ENCODE peak calls at places on chromosomes 11 and 22, in ten cellular contexts. One of them, this sample, is unnamed.

GRCh38 chr11:84261707-84262106 is 975.5 kb upstream of the CCDC90B start:
- DNase-seq in transverse colon: no peak
- DNase-seq in mammary epithelial cell: no peak
- DNase-seq in kidney: no peak
- DNase-seq in stomach: no peak
- DNase-seq in CD8-positive, alpha-beta T cell: no peak
- DNase-seq in GM23338: peak
- DNase-seq in heart right ventricle: no peak
- DNase-seq in AG09309: no peak
- DNase-seq in choroid plexus epithelial cell: peak
- DNase-seq in this sample: no peak

GRCh38 chr11:70032943-70033710 is 45.0 kb upstream of the ANO1 start:
- DNase-seq in transverse colon: no peak
- DNase-seq in CD8-positive, alpha-beta T cell: no peak
- DNase-seq in mammary epithelial cell: no peak
- DNase-seq in GM23338: no peak
- DNase-seq in AG09309: no peak
- DNase-seq in stomach: no peak
- DNase-seq in choroid plexus epithelial cell: no peak
- DNase-seq in heart right ventricle: no peak
- DNase-seq in kidney: no peak
- DNase-seq in this sample: no peak

GRCh38 chr11:45757672-45758071 is 47.3 kb upstream of the SLC35C1 start:
- DNase-seq in mammary epithelial cell: no peak
- DNase-seq in kidney: no peak
- DNase-seq in heart right ventricle: no peak
- DNase-seq in transverse colon: no peak
- DNase-seq in AG09309: no peak
- DNase-seq in choroid plexus epithelial cell: no peak
- DNase-seq in stomach: peak
- DNase-seq in GM23338: no peak
- DNase-seq in CD8-positive, alpha-beta T cell: no peak
- DNase-seq in this sample: no peak

GRCh38 chr11:121539000-121539399 is 86.2 kb upstream of the SORL1-AS1 start:
- DNase-seq in transverse colon: no peak
- DNase-seq in AG09309: no peak
- DNase-seq in CD8-positive, alpha-beta T cell: no peak
- DNase-seq in stomach: no peak
- DNase-seq in heart right ventricle: no peak
- DNase-seq in mammary epithelial cell: no peak
- DNase-seq in GM23338: no peak
- DNase-seq in choroid plexus epithelial cell: no peak
- DNase-seq in kidney: no peak
- DNase-seq in this sample: peak

GRCh38 chr11:46896719-46897406 is 21.5 kb downstream of the LRP4 start:
- DNase-seq in AG09309: no peak
- DNase-seq in transverse colon: no peak
- DNase-seq in stomach: no peak
- DNase-seq in heart right ventricle: no peak
- DNase-seq in GM23338: peak
- DNase-seq in choroid plexus epithelial cell: peak
- DNase-seq in kidney: no peak
- DNase-seq in mammary epithelial cell: peak
- DNase-seq in CD8-positive, alpha-beta T cell: no peak
- DNase-seq in this sample: no peak

GRCh38 chr11:64447717-64448598 is 89.0 kb downstream of the RPS6KA4 start:
- DNase-seq in mammary epithelial cell: no peak
- DNase-seq in stomach: peak
- DNase-seq in heart right ventricle: peak
- DNase-seq in choroid plexus epithelial cell: peak
- DNase-seq in AG09309: no peak
- DNase-seq in GM23338: peak
- DNase-seq in CD8-positive, alpha-beta T cell: no peak
- DNase-seq in transverse colon: peak
- DNase-seq in kidney: peak
- DNase-seq in this sample: peak

GRCh38 chr11:115488945-115489344 is 15.3 kb downstream of the CADM1 start:
- DNase-seq in kidney: no peak
- DNase-seq in GM23338: no peak
- DNase-seq in AG09309: peak
- DNase-seq in CD8-positive, alpha-beta T cell: no peak
- DNase-seq in choroid plexus epithelial cell: peak
- DNase-seq in stomach: no peak
- DNase-seq in heart right ventricle: no peak
- DNase-seq in transverse colon: no peak
- DNase-seq in mammary epithelial cell: peak
- DNase-seq in this sample: no peak

GRCh38 chr22:39873963-39874362 is 19.6 kb downstream of the ENTHD1 start:
- DNase-seq in stomach: no peak
- DNase-seq in transverse colon: no peak
- DNase-seq in kidney: no peak
- DNase-seq in GM23338: no peak
- DNase-seq in AG09309: no peak
- DNase-seq in mammary epithelial cell: peak
- DNase-seq in heart right ventricle: no peak
- DNase-seq in CD8-positive, alpha-beta T cell: no peak
- DNase-seq in choroid plexus epithelial cell: no peak
- DNase-seq in this sample: no peak

GRCh38 chr11:27697679-27698275 is 2.5 kb downstream of the BDNF start:
- DNase-seq in kidney: no peak
- DNase-seq in GM23338: peak
- DNase-seq in CD8-positive, alpha-beta T cell: no peak
- DNase-seq in AG09309: no peak
- DNase-seq in mammary epithelial cell: no peak
- DNase-seq in choroid plexus epithelial cell: peak
- DNase-seq in heart right ventricle: no peak
- DNase-seq in transverse colon: no peak
- DNase-seq in stomach: no peak
- DNase-seq in this sample: no peak

GRCh38 chr11:3213659-3214419 is 4.8 kb downstream of the MRGPRG start:
- DNase-seq in GM23338: peak
- DNase-seq in mammary epithelial cell: no peak
- DNase-seq in AG09309: no peak
- DNase-seq in stomach: no peak
- DNase-seq in heart right ventricle: no peak
- DNase-seq in transverse colon: no peak
- DNase-seq in kidney: peak
- DNase-seq in choroid plexus epithelial cell: no peak
- DNase-seq in CD8-positive, alpha-beta T cell: no peak
- DNase-seq in this sample: no peak

GRCh38 chr11:92322225-92322624 is 97.6 kb downstream of the FAT3 start:
- DNase-seq in kidney: no peak
- DNase-seq in stomach: no peak
- DNase-seq in heart right ventricle: no peak
- DNase-seq in choroid plexus epithelial cell: peak
- DNase-seq in AG09309: no peak
- DNase-seq in GM23338: no peak
- DNase-seq in transverse colon: no peak
- DNase-seq in mammary epithelial cell: peak
- DNase-seq in CD8-positive, alpha-beta T cell: no peak
- DNase-seq in this sample: no peak

GRCh38 chr22:50730941-50731661 is 6.9 kb upstream of the ACR start:
- DNase-seq in GM23338: peak
- DNase-seq in choroid plexus epithelial cell: no peak
- DNase-seq in stomach: no peak
- DNase-seq in CD8-positive, alpha-beta T cell: no peak
- DNase-seq in kidney: peak
- DNase-seq in mammary epithelial cell: no peak
- DNase-seq in AG09309: no peak
- DNase-seq in transverse colon: no peak
- DNase-seq in heart right ventricle: peak
- DNase-seq in this sample: no peak

GRCh38 chr11:47375020-47375419 is 3.3 kb downstream of the SPI1 start:
- DNase-seq in AG09309: no peak
- DNase-seq in kidney: peak
- DNase-seq in heart right ventricle: no peak
- DNase-seq in mammary epithelial cell: no peak
- DNase-seq in GM23338: no peak
- DNase-seq in transverse colon: no peak
- DNase-seq in stomach: no peak
- DNase-seq in CD8-positive, alpha-beta T cell: no peak
- DNase-seq in choroid plexus epithelial cell: no peak
- DNase-seq in this sample: no peak

GRCh38 chr22:43956805-43957463 is 1.7 kb downstream of the SAMM50 start:
- DNase-seq in kidney: no peak
- DNase-seq in CD8-positive, alpha-beta T cell: no peak
- DNase-seq in GM23338: peak
- DNase-seq in AG09309: no peak
- DNase-seq in stomach: no peak
- DNase-seq in transverse colon: no peak
- DNase-seq in heart right ventricle: peak
- DNase-seq in mammary epithelial cell: no peak
- DNase-seq in choroid plexus epithelial cell: no peak
- DNase-seq in this sample: no peak

GRCh38 chr11:106410902-106411301 is 333.4 kb downstream of the AASDHPPT start:
- DNase-seq in GM23338: no peak
- DNase-seq in CD8-positive, alpha-beta T cell: no peak
- DNase-seq in AG09309: no peak
- DNase-seq in mammary epithelial cell: no peak
- DNase-seq in stomach: no peak
- DNase-seq in kidney: no peak
- DNase-seq in transverse colon: no peak
- DNase-seq in choroid plexus epithelial cell: no peak
- DNase-seq in heart right ventricle: no peak
- DNase-seq in this sample: no peak

GRCh38 chr11:106413222-106413621 is 335.8 kb downstream of the AASDHPPT start:
- DNase-seq in CD8-positive, alpha-beta T cell: no peak
- DNase-seq in GM23338: no peak
- DNase-seq in heart right ventricle: no peak
- DNase-seq in transverse colon: no peak
- DNase-seq in AG09309: no peak
- DNase-seq in stomach: no peak
- DNase-seq in choroid plexus epithelial cell: no peak
- DNase-seq in mammary epithelial cell: no peak
- DNase-seq in kidney: no peak
- DNase-seq in this sample: no peak

GRCh38 chr11:106420048-106420665 is 342.7 kb downstream of the AASDHPPT start:
- DNase-seq in transverse colon: no peak
- DNase-seq in choroid plexus epithelial cell: peak
- DNase-seq in AG09309: no peak
- DNase-seq in kidney: no peak
- DNase-seq in mammary epithelial cell: no peak
- DNase-seq in GM23338: no peak
- DNase-seq in heart right ventricle: no peak
- DNase-seq in stomach: no peak
- DNase-seq in CD8-positive, alpha-beta T cell: no peak
- DNase-seq in this sample: no peak

GRCh38 chr11:106418786-106419185 is 341.3 kb downstream of the AASDHPPT start:
- DNase-seq in choroid plexus epithelial cell: no peak
- DNase-seq in heart right ventricle: no peak
- DNase-seq in GM23338: no peak
- DNase-seq in transverse colon: no peak
- DNase-seq in kidney: no peak
- DNase-seq in stomach: no peak
- DNase-seq in CD8-positive, alpha-beta T cell: no peak
- DNase-seq in AG09309: no peak
- DNase-seq in mammary epithelial cell: no peak
- DNase-seq in this sample: no peak

DNA sequence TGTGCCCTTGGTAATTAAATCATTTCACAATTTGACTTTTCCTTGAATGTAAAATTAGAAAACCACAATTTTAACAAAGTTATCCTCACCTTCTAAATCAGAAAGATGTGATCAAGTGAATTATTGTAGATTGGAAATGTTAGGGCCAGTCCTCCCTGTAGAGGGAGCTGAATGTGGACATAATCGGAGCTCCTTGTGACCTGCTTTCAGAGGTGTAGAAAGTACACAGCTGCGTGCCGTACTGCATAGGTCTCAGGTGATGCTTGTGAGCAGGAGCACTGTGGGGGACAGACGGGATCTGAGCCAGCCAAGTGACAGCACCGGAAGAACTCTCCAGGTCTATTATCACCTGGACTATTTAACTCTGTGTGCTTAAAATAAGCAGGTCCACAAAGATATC is 338.0 kb downstream of the AASDHPPT start:
- DNase-seq in kidney: no peak
- DNase-seq in heart right ventricle: no peak
- DNase-seq in AG09309: no peak
- DNase-seq in choroid plexus epithelial cell: no peak
- DNase-seq in GM23338: no peak
- DNase-seq in stomach: no peak
- DNase-seq in mammary epithelial cell: no peak
- DNase-seq in CD8-positive, alpha-beta T cell: no peak
- DNase-seq in transverse colon: no peak
- DNase-seq in this sample: no peak
- TF ChIP-seq CTCF in kidney: no peak
- TF ChIP-seq CTCF in heart right ventricle: no peak
- TF ChIP-seq CTCF in AG09309: no peak
- TF ChIP-seq CTCF in choroid plexus epithelial cell: peak
- TF ChIP-seq CTCF in GM23338: peak
- TF ChIP-seq CTCF in stomach: no peak
- TF ChIP-seq CTCF in mammary epithelial cell: no peak
- TF ChIP-seq CTCF in CD8-positive, alpha-beta T cell: no peak
- TF ChIP-seq CTCF in transverse colon: no peak
- TF ChIP-seq CTCF in this sample: no peak

GRCh38 chr11:1305063-1305495 is 4.4 kb downstream of the TOLLIP start:
- DNase-seq in heart right ventricle: no peak
- DNase-seq in mammary epithelial cell: no peak
- DNase-seq in AG09309: no peak
- DNase-seq in choroid plexus epithelial cell: no peak
- DNase-seq in transverse colon: no peak
- DNase-seq in GM23338: no peak
- DNase-seq in CD8-positive, alpha-beta T cell: no peak
- DNase-seq in kidney: no peak
- DNase-seq in stomach: peak
- DNase-seq in this sample: no peak
- H3K4me3 ChIP-seq in heart right ventricle: no peak
- H3K4me3 ChIP-seq in mammary epithelial cell: no peak
- H3K4me3 ChIP-seq in AG09309: no peak
- H3K4me3 ChIP-seq in choroid plexus epithelial cell: no peak
- H3K4me3 ChIP-seq in transverse colon: no peak
- H3K4me3 ChIP-seq in GM23338: no peak
- H3K4me3 ChIP-seq in CD8-positive, alpha-beta T cell: no peak
- H3K4me3 ChIP-seq in kidney: no peak
- H3K4me3 ChIP-seq in stomach: no peak
- H3K4me3 ChIP-seq in this sample: no peak

DNA sequence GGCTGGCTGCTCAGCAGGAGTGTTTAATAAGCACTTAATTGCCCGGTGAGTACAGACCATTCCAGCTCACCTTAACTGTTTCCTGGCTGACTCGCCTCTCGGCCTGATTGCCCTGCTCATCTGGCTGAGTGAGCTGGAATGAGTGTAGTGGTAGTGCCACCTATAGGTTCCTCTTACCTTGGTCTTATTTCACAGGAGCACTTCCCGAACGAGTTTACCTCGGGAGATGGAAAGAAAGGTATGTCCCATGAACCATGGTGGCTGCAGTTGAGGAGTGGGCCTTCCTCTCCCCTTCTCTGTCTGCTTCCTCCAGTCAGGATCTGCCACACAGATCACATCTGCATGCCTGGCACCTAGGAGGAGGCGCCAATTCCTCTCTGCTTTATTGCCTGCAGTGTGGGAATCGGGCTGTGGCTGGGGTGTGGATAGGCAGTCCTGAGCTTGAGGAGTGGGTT is 26.7 kb downstream of the UPB1 start:
- DNase-seq in heart right ventricle: no peak
- DNase-seq in stomach: peak
- DNase-seq in CD8-positive, alpha-beta T cell: no peak
- DNase-seq in AG09309: no peak
- DNase-seq in kidney: peak
- DNase-seq in GM23338: peak
- DNase-seq in mammary epithelial cell: peak
- DNase-seq in choroid plexus epithelial cell: peak
- DNase-seq in transverse colon: peak
- DNase-seq in this sample: no peak
- TF ChIP-seq CTCF in heart right ventricle: peak
- TF ChIP-seq CTCF in stomach: no peak
- TF ChIP-seq CTCF in CD8-positive, alpha-beta T cell: no peak
- TF ChIP-seq CTCF in AG09309: peak
- TF ChIP-seq CTCF in kidney: peak
- TF ChIP-seq CTCF in GM23338: peak
- TF ChIP-seq CTCF in mammary epithelial cell: peak
- TF ChIP-seq CTCF in choroid plexus epithelial cell: peak
- TF ChIP-seq CTCF in transverse colon: peak
- TF ChIP-seq CTCF in this sample: peak

GRCh38 chr22:33300165-33300564 is 242.0 kb upstream of the SYN3 start:
- DNase-seq in mammary epithelial cell: no peak
- DNase-seq in choroid plexus epithelial cell: no peak
- DNase-seq in CD8-positive, alpha-beta T cell: no peak
- DNase-seq in stomach: no peak
- DNase-seq in transverse colon: no peak
- DNase-seq in heart right ventricle: peak
- DNase-seq in kidney: no peak
- DNase-seq in GM23338: no peak
- DNase-seq in AG09309: no peak
- DNase-seq in this sample: peak
- H3K4me3 ChIP-seq in mammary epithelial cell: no peak
- H3K4me3 ChIP-seq in choroid plexus epithelial cell: no peak
- H3K4me3 ChIP-seq in CD8-positive, alpha-beta T cell: no peak
- H3K4me3 ChIP-seq in stomach: no peak
- H3K4me3 ChIP-seq in transverse colon: no peak
- H3K4me3 ChIP-seq in heart right ventricle: no peak
- H3K4me3 ChIP-seq in kidney: no peak
- H3K4me3 ChIP-seq in GM23338: no peak
- H3K4me3 ChIP-seq in AG09309: no peak
- H3K4me3 ChIP-seq in this sample: no peak